ENCODE peak calls at places on chromosome 5, in four cellular contexts. X, L, U and S are unnamed samples.

GRCh38 chr5:142325677-142326479 is 1.1 kb upstream of the SPRY4 start:
- DNase-seq in L (peak), U (no peak), X (peak), S (peak)

GRCh38 chr5:100877277-100877676 is 25.8 kb downstream of the ST8SIA4 start:
- DNase-seq in X (no peak), L (no peak), U (no peak), S (no peak)

GRCh38 chr5:133467325-133467700 is 145.0 kb downstream of the FSTL4 start:
- DNase-seq in X (no peak), L (no peak), U (no peak), S (peak)

GRCh38 chr5:146248536-146248935 is 45.1 kb downstream of the RBM27 start:
- DNase-seq in L (no peak), U (no peak), X (no peak), S (no peak)

GRCh38 chr5:126508251-126508961 is 85.2 kb downstream of the GRAMD2B start:
- DNase-seq in U (no peak), L (no peak), X (no peak), S (no peak)

GRCh38 chr5:133842846-133843725 is 125.3 kb downstream of the C5orf15 start:
- DNase-seq in U (no peak), L (no peak), X (no peak), S (no peak)

GRCh38 chr5:68932830-68933434 is 160.9 kb upstream of the SLC30A5 start:
- DNase-seq in U (no peak), X (no peak), L (no peak), S (no peak)

GRCh38 chr5:179852993-179853547 is 5.5 kb downstream of the MRNIP start:
- DNase-seq in X (no peak), U (peak), L (no peak), S (no peak)

GRCh38 chr5:81893961-81894360 is 77.9 kb upstream of the ATG10 start:
- DNase-seq in L (no peak), U (no peak), X (no peak), S (no peak)

GRCh38 chr5:96582343-96582742 is 79.8 kb upstream of the CAST start:
- DNase-seq in X (no peak), U (no peak), L (no peak), S (peak)

GRCh38 chr5:66987949-66988838 is 208.4 kb downstream of the CD180 start:
- DNase-seq in X (no peak), L (no peak), U (peak), S (peak)

GRCh38 chr5:19923742-19924141 is 64.3 kb downstream of the CDH18 start:
- DNase-seq in L (no peak), X (no peak), U (no peak), S (peak)

GRCh38 chr5:27083763-27084420 is 45.5 kb upstream of the CDH9 start:
- DNase-seq in X (no peak), L (no peak), U (no peak), S (peak)

GRCh38 chr5:166497705-166498104 is 1793.7 kb upstream of the WWC1 start:
- DNase-seq in X (no peak), L (no peak), U (no peak), S (no peak)

GRCh38 chr5:37831821-37832524 is 7.9 kb downstream of the GDNF start:
- DNase-seq in U (no peak), L (no peak), X (no peak), S (no peak)

GRCh38 chr5:53323943-53324642 is 156.3 kb upstream of the FST start:
- DNase-seq in U (no peak), L (no peak), X (no peak), S (no peak)

GRCh38 chr5:35904443-35905132 is 33.8 kb downstream of the CAPSL start:
- DNase-seq in L (no peak), X (no peak), U (peak), S (no peak)

GRCh38 chr5:141948812-141949211 is 9.2 kb downstream of the PCDH12 start:
- DNase-seq in L (no peak), U (no peak), X (no peak), S (no peak)